ENCODE peak calls at places on chromosomes 7 and 10, in six cellular contexts. One of them, this sample, is unnamed.

GRCh38 chr7:143408686-143409551 is at the start of gene EPHA1:
- DNase-seq in GM23338: peak
- DNase-seq in GM12878: no peak
- DNase-seq in HepG2: no peak
- DNase-seq in K562: peak
- DNase-seq in H1: peak
- DNase-seq in this sample: peak

GRCh38 chr10:66827353-66827752 is 98.5 kb upstream of the LRRTM3 start:
- DNase-seq in GM23338: no peak
- DNase-seq in GM12878: no peak
- DNase-seq in HepG2: no peak
- DNase-seq in K562: no peak
- DNase-seq in H1: no peak
- DNase-seq in this sample: no peak

GRCh38 chr7:90574136-90574819 is 21.8 kb upstream of the CDK14 start:
- DNase-seq in GM23338: peak
- DNase-seq in GM12878: no peak
- DNase-seq in HepG2: no peak
- DNase-seq in K562: no peak
- DNase-seq in H1: no peak
- DNase-seq in this sample: no peak

GRCh38 chr7:42236266-42237161 is 495 bp downstream of the GLI3 start:
- DNase-seq in GM23338: peak
- DNase-seq in GM12878: no peak
- DNase-seq in HepG2: no peak
- DNase-seq in K562: no peak
- DNase-seq in H1: peak
- DNase-seq in this sample: peak

GRCh38 chr10:110425684-110426293 is 71.9 kb upstream of the DUSP5 start:
- DNase-seq in GM23338: no peak
- DNase-seq in GM12878: peak
- DNase-seq in HepG2: peak
- DNase-seq in K562: peak
- DNase-seq in H1: no peak
- DNase-seq in this sample: no peak

GRCh38 chr7:144824360-144824759 is 11.5 kb downstream of the TPK1 start:
- DNase-seq in GM23338: no peak
- DNase-seq in GM12878: no peak
- DNase-seq in HepG2: no peak
- DNase-seq in K562: no peak
- DNase-seq in H1: no peak
- DNase-seq in this sample: no peak

GRCh38 chr10:121974535-121975294 is at the start of gene NSMCE4A:
- DNase-seq in GM23338: peak
- DNase-seq in GM12878: peak
- DNase-seq in HepG2: peak
- DNase-seq in K562: peak
- DNase-seq in H1: peak
- DNase-seq in this sample: peak

GRCh38 chr10:46096426-46096825 is 50.4 kb upstream of the MSMB start:
- DNase-seq in GM23338: no peak
- DNase-seq in GM12878: no peak
- DNase-seq in HepG2: peak
- DNase-seq in K562: no peak
- DNase-seq in H1: no peak
- DNase-seq in this sample: no peak

GRCh38 chr10:30036341-30036740 is 23.0 kb downstream of the JCAD start:
- DNase-seq in GM23338: no peak
- DNase-seq in GM12878: no peak
- DNase-seq in HepG2: no peak
- DNase-seq in K562: no peak
- DNase-seq in H1: no peak
- DNase-seq in this sample: no peak

GRCh38 chr10:104735036-104735435 is 93.9 kb downstream of the SORCS3 start:
- DNase-seq in GM23338: peak
- DNase-seq in GM12878: no peak
- DNase-seq in HepG2: no peak
- DNase-seq in K562: no peak
- DNase-seq in H1: peak
- DNase-seq in this sample: peak

GRCh38 chr10:66586073-66586472 is 339.8 kb upstream of the LRRTM3 start:
- DNase-seq in GM23338: peak
- DNase-seq in GM12878: no peak
- DNase-seq in HepG2: no peak
- DNase-seq in K562: no peak
- DNase-seq in H1: peak
- DNase-seq in this sample: peak

GRCh38 chr7:115267503-115267902 is 345.6 kb downstream of the MDFIC start:
- DNase-seq in GM23338: no peak
- DNase-seq in GM12878: no peak
- DNase-seq in HepG2: no peak
- DNase-seq in K562: no peak
- DNase-seq in H1: no peak
- DNase-seq in this sample: no peak

GRCh38 chr7:115271332-115272235 is 349.7 kb downstream of the MDFIC start:
- DNase-seq in GM23338: no peak
- DNase-seq in GM12878: no peak
- DNase-seq in HepG2: no peak
- DNase-seq in K562: no peak
- DNase-seq in H1: no peak
- DNase-seq in this sample: no peak

DNA sequence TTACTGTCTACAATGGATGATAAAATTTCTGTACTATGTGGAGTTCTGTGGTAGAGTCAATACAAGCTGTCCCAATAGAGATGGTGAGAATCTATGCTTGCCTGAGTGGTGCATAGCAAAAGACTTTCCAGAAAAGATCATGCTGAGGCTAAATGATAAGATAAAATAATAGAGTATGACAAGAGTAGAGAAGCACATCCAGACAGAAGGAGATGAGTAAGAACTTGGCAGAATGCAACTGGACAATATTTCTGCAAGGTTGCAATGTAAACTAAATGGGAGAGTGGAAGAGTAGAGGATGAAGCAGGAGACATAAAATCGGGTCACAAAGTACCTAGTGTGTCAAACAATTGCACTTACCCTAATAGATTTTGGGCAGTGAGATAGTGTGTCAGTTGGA is 347.6 kb downstream of the MDFIC start:
- DNase-seq in GM23338: no peak
- DNase-seq in GM12878: no peak
- DNase-seq in HepG2: no peak
- DNase-seq in K562: no peak
- DNase-seq in H1: no peak
- DNase-seq in this sample: no peak
- TF ChIP-seq CREB1 in GM23338: no peak
- TF ChIP-seq CREB1 in GM12878: no peak
- TF ChIP-seq CREB1 in HepG2: no peak
- TF ChIP-seq CREB1 in K562: no peak
- TF ChIP-seq CREB1 in H1: no peak
- TF ChIP-seq CREB1 in this sample: no peak

GRCh38 chr10:68303849-68304412 is 27.9 kb upstream of the HNRNPH3 start:
- DNase-seq in GM23338: no peak
- DNase-seq in GM12878: no peak
- DNase-seq in HepG2: peak
- DNase-seq in K562: no peak
- DNase-seq in H1: no peak
- DNase-seq in this sample: no peak

GRCh38 chr10:68301790-68302502 is 29.9 kb upstream of the HNRNPH3 start:
- DNase-seq in GM23338: peak
- DNase-seq in GM12878: peak
- DNase-seq in HepG2: peak
- DNase-seq in K562: peak
- DNase-seq in H1: no peak
- DNase-seq in this sample: no peak

GRCh38 chr10:68302871-68303270 is 29.0 kb upstream of the HNRNPH3 start:
- DNase-seq in GM23338: no peak
- DNase-seq in GM12878: no peak
- DNase-seq in HepG2: no peak
- DNase-seq in K562: no peak
- DNase-seq in H1: no peak
- DNase-seq in this sample: no peak

GRCh38 chr10:68301301-68301700 is 30.6 kb upstream of the HNRNPH3 start:
- DNase-seq in GM23338: no peak
- DNase-seq in GM12878: no peak
- DNase-seq in HepG2: no peak
- DNase-seq in K562: no peak
- DNase-seq in H1: no peak
- DNase-seq in this sample: no peak

GRCh38 chr10:68302503-68302823 is 29.4 kb upstream of the HNRNPH3 start:
- DNase-seq in GM23338: no peak
- DNase-seq in GM12878: no peak
- DNase-seq in HepG2: no peak
- DNase-seq in K562: no peak
- DNase-seq in H1: no peak
- DNase-seq in this sample: no peak
- TF ChIP-seq CREB1 in GM23338: no peak
- TF ChIP-seq CREB1 in GM12878: no peak
- TF ChIP-seq CREB1 in HepG2: no peak
- TF ChIP-seq CREB1 in K562: no peak
- TF ChIP-seq CREB1 in H1: no peak
- TF ChIP-seq CREB1 in this sample: no peak

DNA sequence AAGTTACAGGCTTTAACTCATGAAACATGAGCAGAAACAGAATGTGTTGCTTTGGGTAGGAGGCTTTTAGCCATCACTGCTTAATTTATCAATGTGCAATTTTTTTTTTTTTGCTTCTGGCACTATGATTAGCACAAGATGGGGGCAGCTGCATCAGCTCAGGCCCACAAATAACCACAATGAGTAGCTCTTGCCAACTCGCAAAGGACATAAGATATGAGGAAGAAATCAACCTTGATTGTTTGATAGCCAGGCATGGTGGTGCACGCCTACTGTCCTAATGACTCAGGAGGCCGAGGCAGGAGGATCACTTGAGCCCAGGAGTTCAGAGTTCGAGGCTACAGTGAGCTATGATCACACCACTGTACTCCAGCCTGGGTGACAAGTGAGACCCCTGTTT is 12.3 kb downstream of the NOD1 start:
- DNase-seq in GM23338: no peak
- DNase-seq in GM12878: no peak
- DNase-seq in HepG2: no peak
- DNase-seq in K562: no peak
- DNase-seq in H1: no peak
- DNase-seq in this sample: no peak
- TF ChIP-seq CREB1 in GM23338: no peak
- TF ChIP-seq CREB1 in GM12878: no peak
- TF ChIP-seq CREB1 in HepG2: no peak
- TF ChIP-seq CREB1 in K562: no peak
- TF ChIP-seq CREB1 in H1: no peak
- TF ChIP-seq CREB1 in this sample: no peak

GRCh38 chr7:150716368-150716767 is at the start of gene GIMAP1:
- DNase-seq in GM23338: no peak
- DNase-seq in GM12878: no peak
- DNase-seq in HepG2: no peak
- DNase-seq in K562: no peak
- DNase-seq in H1: no peak
- DNase-seq in this sample: no peak

GRCh38 chr7:150717821-150718420 is 1.5 kb downstream of the GIMAP1 start:
- DNase-seq in GM23338: no peak
- DNase-seq in GM12878: no peak
- DNase-seq in HepG2: no peak
- DNase-seq in K562: no peak
- DNase-seq in H1: no peak
- DNase-seq in this sample: no peak

GRCh38 chr7:150716939-150717338 is 526 bp downstream of the GIMAP1 start:
- DNase-seq in GM23338: no peak
- DNase-seq in GM12878: no peak
- DNase-seq in HepG2: no peak
- DNase-seq in K562: no peak
- DNase-seq in H1: no peak
- DNase-seq in this sample: no peak

GRCh38 chr7:150715738-150716137 is 675 bp upstream of the GIMAP1 start:
- DNase-seq in GM23338: no peak
- DNase-seq in GM12878: no peak
- DNase-seq in HepG2: no peak
- DNase-seq in K562: no peak
- DNase-seq in H1: no peak
- DNase-seq in this sample: no peak

GRCh38 chr7:150715293-150715692 is 1.1 kb upstream of the GIMAP1 start:
- DNase-seq in GM23338: no peak
- DNase-seq in GM12878: no peak
- DNase-seq in HepG2: no peak
- DNase-seq in K562: no peak
- DNase-seq in H1: no peak
- DNase-seq in this sample: no peak
- TF ChIP-seq CREB1 in GM23338: no peak
- TF ChIP-seq CREB1 in GM12878: no peak
- TF ChIP-seq CREB1 in HepG2: no peak
- TF ChIP-seq CREB1 in K562: no peak
- TF ChIP-seq CREB1 in H1: no peak
- TF ChIP-seq CREB1 in this sample: no peak

GRCh38 chr7:391411-391951 is 101.5 kb downstream of the FOXL3 start:
- DNase-seq in GM23338: no peak
- DNase-seq in GM12878: no peak
- DNase-seq in HepG2: no peak
- DNase-seq in K562: no peak
- DNase-seq in H1: no peak
- DNase-seq in this sample: no peak
- TF ChIP-seq CREB1 in GM23338: no peak
- TF ChIP-seq CREB1 in GM12878: no peak
- TF ChIP-seq CREB1 in HepG2: no peak
- TF ChIP-seq CREB1 in K562: no peak
- TF ChIP-seq CREB1 in H1: no peak
- TF ChIP-seq CREB1 in this sample: no peak

GRCh38 chr7:15554081-15554480 is 7.7 kb downstream of the AGMO start:
- DNase-seq in GM23338: no peak
- DNase-seq in GM12878: no peak
- DNase-seq in HepG2: no peak
- DNase-seq in K562: no peak
- DNase-seq in H1: no peak
- DNase-seq in this sample: no peak

GRCh38 chr7:15556706-15557105 is 5.1 kb downstream of the AGMO start:
- DNase-seq in GM23338: no peak
- DNase-seq in GM12878: no peak
- DNase-seq in HepG2: no peak
- DNase-seq in K562: no peak
- DNase-seq in H1: no peak
- DNase-seq in this sample: no peak

GRCh38 chr7:15557186-15557585 is 4.6 kb downstream of the AGMO start:
- DNase-seq in GM23338: no peak
- DNase-seq in GM12878: no peak
- DNase-seq in HepG2: no peak
- DNase-seq in K562: no peak
- DNase-seq in H1: no peak
- DNase-seq in this sample: no peak

GRCh38 chr7:15554744-15555143 is 7.1 kb downstream of the AGMO start:
- DNase-seq in GM23338: no peak
- DNase-seq in GM12878: no peak
- DNase-seq in HepG2: no peak
- DNase-seq in K562: no peak
- DNase-seq in H1: no peak
- DNase-seq in this sample: no peak

DNA sequence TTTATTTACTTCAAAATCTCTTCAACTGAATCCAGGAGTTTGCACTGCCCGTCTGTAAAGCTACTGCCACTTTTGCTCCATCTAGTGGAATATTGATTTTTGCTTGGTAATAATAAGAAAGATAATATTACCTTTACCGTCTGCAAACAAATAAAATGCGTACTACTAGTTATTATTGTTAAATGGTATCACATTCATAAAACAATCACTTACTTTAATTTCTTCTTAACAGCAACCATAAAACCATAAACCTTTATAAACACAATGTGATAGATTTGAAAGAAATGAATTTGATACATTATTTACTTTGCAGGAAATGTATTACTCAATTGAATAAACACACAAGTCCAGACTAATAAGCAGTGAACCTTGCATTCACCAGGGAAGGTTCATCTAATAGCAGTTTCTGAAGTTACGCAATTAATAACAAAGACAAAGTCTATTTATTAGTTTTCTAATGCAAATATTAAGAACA is 6.4 kb downstream of the AGMO start:
- DNase-seq in GM23338: no peak
- DNase-seq in GM12878: no peak
- DNase-seq in HepG2: peak
- DNase-seq in K562: no peak
- DNase-seq in H1: no peak
- DNase-seq in this sample: no peak
- TF ChIP-seq CREB1 in GM23338: no peak
- TF ChIP-seq CREB1 in GM12878: no peak
- TF ChIP-seq CREB1 in HepG2: no peak
- TF ChIP-seq CREB1 in K562: no peak
- TF ChIP-seq CREB1 in H1: no peak
- TF ChIP-seq CREB1 in this sample: no peak